ENCODE peak calls at places on chromosome 14, in nine cellular contexts. U, Y, E, Z, H, N, F, B and M are unnamed samples.

GRCh38 chr14:93025055-93025454 is 90.7 kb downstream of the ITPK1 start:
- DNase-seq in B (no peak), U (no peak), H (no peak), N (no peak), E (no peak), Y (no peak), Z (no peak), F (no peak), M (no peak)

GRCh38 chr14:98791661-98792060 is 480.3 kb downstream of the BCL11B start:
- DNase-seq in B (no peak), Y (no peak), E (peak; percentile 21), U (no peak), F (no peak), N (no peak), Z (no peak), H (no peak), M (no peak)

GRCh38 chr14:59871166-59871495 is 555 bp upstream of the RTN1 start:
- DNase-seq in Y (no peak), U (peak; percentile 1), B (no peak), E (no peak), N (no peak), F (no peak), Z (no peak), H (no peak), M (no peak)

GRCh38 chr14:74949859-74950572 is 5.4 kb downstream of the PGF start:
- DNase-seq in H (no peak), Z (no peak), N (no peak), U (no peak), E (no peak), Y (no peak), F (no peak), B (peak; percentile 58), M (no peak)

GRCh38 chr14:69996197-69996596 is 117.0 kb downstream of the SMOC1 start:
- DNase-seq in U (peak; percentile 98), H (peak; percentile 67), B (no peak), Z (no peak), N (no peak), Y (no peak), F (no peak), E (no peak), M (no peak)

GRCh38 chr14:63295991-63296630 is 22.6 kb downstream of the GPHB5 start:
- DNase-seq in U (no peak), E (peak; percentile 86), F (no peak), H (peak; percentile 72), N (no peak), Y (no peak), B (no peak), Z (no peak), M (no peak)

GRCh38 chr14:24162083-24162482 is 1.0 kb downstream of the IRF9 start:
- DNase-seq in H (peak; percentile 33), Y (no peak), E (peak; percentile 42), B (peak; percentile 53), U (no peak), F (no peak), N (peak; percentile 61), Z (no peak), M (no peak)

GRCh38 chr14:51298895-51299294 is 58.8 kb downstream of the TMX1 start:
- DNase-seq in Y (no peak), H (peak; percentile 52), N (no peak), U (peak; percentile 42), E (peak; percentile 50), Z (no peak), B (no peak), F (no peak), M (no peak)

GRCh38 chr14:53519137-53519536 is 366.0 kb upstream of the DDHD1 start:
- DNase-seq in F (no peak), Z (no peak), H (peak; percentile 40), U (peak; percentile 17), N (no peak), B (no peak), E (no peak), Y (no peak), M (no peak)

GRCh38 chr14:69318901-69319475 is 59.0 kb downstream of the GALNT16 start:
- DNase-seq in H (no peak), E (no peak), B (no peak), U (no peak), Y (peak; percentile 65), N (peak; percentile 32), F (no peak), Z (no peak), M (no peak)

GRCh38 chr14:74326369-74327152 is 21.7 kb upstream of the VRTN start:
- DNase-seq in B (no peak), Z (no peak), H (no peak), U (no peak), N (no peak), E (no peak), Y (no peak), F (no peak), M (no peak)

GRCh38 chr14:81594012-81594411 is 60.4 kb upstream of the SEL1L start:
- DNase-seq in H (no peak), B (no peak), Y (no peak), N (no peak), Z (no peak), F (no peak), U (no peak), E (no peak), M (no peak)

GRCh38 chr14:61736751-61737150 is 25.5 kb upstream of the SNAPC1 start:
- DNase-seq in F (no peak), U (no peak), H (peak; percentile 68), Y (no peak), B (no peak), E (no peak), Z (no peak), N (no peak), M (no peak)

GRCh38 chr14:82387699-82388098 is 854.0 kb upstream of the SEL1L start:
- DNase-seq in U (peak; percentile 36), F (no peak), B (no peak), N (no peak), E (no peak), Y (no peak), Z (no peak), H (no peak), M (no peak)

GRCh38 chr14:103879570-103880333 is 32.4 kb upstream of the PPP1R13B start:
- DNase-seq in F (no peak), Z (peak; percentile 72), U (no peak), E (no peak), N (peak; percentile 94), Y (no peak), H (peak; percentile 4), B (no peak), M (no peak)

GRCh38 chr14:103880334-103880985 is 33.1 kb upstream of the PPP1R13B start:
- DNase-seq in E (no peak), Z (no peak), H (peak; percentile 61), F (peak; percentile 27), N (peak; percentile 96), Y (peak; percentile 96), B (no peak), U (no peak), M (no peak)

GRCh38 chr14:103879118-103879569 is 31.8 kb upstream of the PPP1R13B start:
- DNase-seq in H (no peak), E (no peak), U (no peak), N (no peak), Z (no peak), F (no peak), B (no peak), Y (no peak), M (no peak)

GRCh38 chr14:103880986-103881926 is 33.9 kb upstream of the PPP1R13B start:
- DNase-seq in Z (no peak), Y (no peak), E (no peak), F (no peak), B (no peak), N (no peak), U (no peak), H (no peak), M (no peak)

GRCh38 chr14:103878180-103878579 is 30.8 kb upstream of the PPP1R13B start:
- DNase-seq in Z (no peak), H (no peak), N (no peak), B (no peak), E (no peak), F (no peak), Y (no peak), U (no peak), M (no peak)
- TF ChIP-seq CTCF in Z (no peak), H (no peak), N (no peak), B (no peak), E (no peak), F (no peak), Y (no peak), U (no peak), M (no peak)

GRCh38 chr14:45359766-45360165 is 106.8 kb upstream of the MIS18BP1 start:
- DNase-seq in E (no peak), U (peak; percentile 30), B (no peak), N (no peak), Y (no peak), F (no peak), Z (no peak), H (peak; percentile 20), M (no peak)

GRCh38 chr14:45362505-45362904 is 109.5 kb upstream of the MIS18BP1 start:
- DNase-seq in N (no peak), B (no peak), U (no peak), F (no peak), E (no peak), Z (no peak), Y (no peak), H (no peak), M (no peak)

GRCh38 chr14:45361727-45362126 is 108.7 kb upstream of the MIS18BP1 start:
- DNase-seq in Y (no peak), U (peak; percentile 40), F (no peak), N (no peak), Z (no peak), B (no peak), E (no peak), H (peak; percentile 0), M (no peak)

GRCh38 chr14:45364565-45364964 is 111.6 kb upstream of the MIS18BP1 start:
- DNase-seq in H (no peak), B (no peak), Z (no peak), N (no peak), U (no peak), E (no peak), F (no peak), Y (peak; percentile 68), M (no peak)
- TF ChIP-seq CTCF in H (no peak), B (no peak), Z (no peak), N (no peak), U (no peak), E (no peak), F (no peak), Y (no peak), M (no peak)

GRCh38 chr14:21241218-21241819 is 27.9 kb downstream of the HNRNPC start:
- DNase-seq in F (no peak), E (no peak), N (no peak), H (peak; percentile 58), Z (no peak), U (no peak), Y (no peak), B (no peak), M (no peak)
- TF ChIP-seq CTCF in F (peak; percentile 49), E (peak; percentile 25), N (no peak), H (peak; percentile 18), Z (peak; percentile 51), U (peak; percentile 51), Y (no peak), B (no peak), M (peak; percentile 70)

DNA sequence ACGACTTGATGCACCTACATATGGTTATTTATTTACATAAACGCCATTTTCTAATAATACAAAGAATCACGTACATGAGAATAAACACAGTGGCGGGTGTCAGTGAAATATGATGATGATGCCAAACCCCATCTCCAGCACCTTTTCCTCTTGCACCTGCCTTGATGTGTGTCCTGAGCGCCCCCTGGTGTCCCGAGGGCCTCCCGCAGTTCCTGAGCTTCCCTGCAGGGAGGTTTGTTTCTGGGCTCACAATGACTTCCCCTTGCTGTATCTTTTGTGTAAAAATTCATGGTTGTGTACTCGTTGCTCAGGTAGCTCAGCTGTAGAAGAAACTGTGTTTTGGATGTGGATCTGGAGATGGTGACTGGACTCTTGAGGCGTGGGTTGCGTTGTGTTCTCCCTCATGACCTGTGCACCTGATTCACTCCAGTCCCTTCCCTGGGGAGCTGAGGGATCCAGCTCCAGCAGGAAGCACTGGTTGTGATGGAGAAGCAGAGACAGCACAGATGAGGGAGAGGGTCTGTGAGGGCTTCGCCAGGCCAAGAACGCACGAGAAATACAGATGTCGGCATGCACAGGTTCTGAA is 1037.8 kb downstream of the TMEM121 start:
- DNase-seq in N (no peak), Z (no peak), H (peak; percentile 1), F (no peak), B (no peak), E (peak; percentile 68), Y (no peak), U (no peak), M (peak; percentile 37)
- TF ChIP-seq CTCF in N (peak; percentile 15), Z (no peak), H (peak; percentile 15), F (no peak), B (peak; percentile 53), E (peak; percentile 78), Y (no peak), U (peak; percentile 8), M (peak; percentile 70)